ENCODE peak calls at places on chromosomes 12 and 14, in ten cellular contexts. One of them, this sample, is unnamed. For H3K4me1, the result is how much of the 10 kb centered on the place peaks cover.

GRCh38 chr12:121893901-121894540 is 5.4 kb downstream of the PSMD9 start:
- DNase-seq in ovary: no peak
- DNase-seq in aorta: no peak
- DNase-seq in HCT116: no peak
- DNase-seq in effector memory CD4-positive, alpha-beta T cell: no peak
- DNase-seq in thoracic aorta: no peak
- DNase-seq in CD8-positive, alpha-beta memory T cell: no peak
- DNase-seq in tibial artery: no peak
- DNase-seq in transverse colon: no peak
- DNase-seq in CD4-positive, alpha-beta memory T cell: no peak
- DNase-seq in this sample: no peak

GRCh38 chr12:46483572-46484395 is 111.2 kb upstream of the SLC38A2 start:
- DNase-seq in tibial artery: no peak
- DNase-seq in aorta: no peak
- DNase-seq in thoracic aorta: no peak
- DNase-seq in ovary: no peak
- DNase-seq in transverse colon: no peak
- DNase-seq in CD8-positive, alpha-beta memory T cell: no peak
- DNase-seq in effector memory CD4-positive, alpha-beta T cell: no peak
- DNase-seq in CD4-positive, alpha-beta memory T cell: no peak
- DNase-seq in HCT116: no peak
- DNase-seq in this sample: no peak

GRCh38 chr14:59356298-59356697 is 108.9 kb downstream of the GPR135 start:
- DNase-seq in thoracic aorta: no peak
- DNase-seq in tibial artery: no peak
- DNase-seq in transverse colon: no peak
- DNase-seq in CD8-positive, alpha-beta memory T cell: no peak
- DNase-seq in effector memory CD4-positive, alpha-beta T cell: no peak
- DNase-seq in CD4-positive, alpha-beta memory T cell: no peak
- DNase-seq in aorta: no peak
- DNase-seq in HCT116: no peak
- DNase-seq in ovary: no peak
- DNase-seq in this sample: no peak

GRCh38 chr12:100399095-100399494 is 42.2 kb downstream of the SLC17A8 start:
- DNase-seq in transverse colon: no peak
- DNase-seq in thoracic aorta: no peak
- DNase-seq in HCT116: no peak
- DNase-seq in CD8-positive, alpha-beta memory T cell: no peak
- DNase-seq in effector memory CD4-positive, alpha-beta T cell: no peak
- DNase-seq in ovary: no peak
- DNase-seq in CD4-positive, alpha-beta memory T cell: no peak
- DNase-seq in tibial artery: no peak
- DNase-seq in aorta: no peak
- DNase-seq in this sample: no peak

GRCh38 chr12:69388371-69388770 is 28.8 kb downstream of the YEATS4 start:
- DNase-seq in ovary: no peak
- DNase-seq in transverse colon: no peak
- DNase-seq in tibial artery: no peak
- DNase-seq in thoracic aorta: no peak
- DNase-seq in CD8-positive, alpha-beta memory T cell: no peak
- DNase-seq in HCT116: peak
- DNase-seq in effector memory CD4-positive, alpha-beta T cell: no peak
- DNase-seq in CD4-positive, alpha-beta memory T cell: peak
- DNase-seq in aorta: no peak
- DNase-seq in this sample: no peak

GRCh38 chr12:19573866-19574265 is 134.6 kb downstream of the AEBP2 start:
- DNase-seq in tibial artery: peak
- DNase-seq in effector memory CD4-positive, alpha-beta T cell: no peak
- DNase-seq in CD8-positive, alpha-beta memory T cell: no peak
- DNase-seq in CD4-positive, alpha-beta memory T cell: no peak
- DNase-seq in ovary: no peak
- DNase-seq in HCT116: no peak
- DNase-seq in transverse colon: no peak
- DNase-seq in aorta: no peak
- DNase-seq in thoracic aorta: no peak
- DNase-seq in this sample: no peak

GRCh38 chr12:116666305-116666673 is 71.6 kb downstream of the SPRING1 start:
- DNase-seq in HCT116: no peak
- DNase-seq in thoracic aorta: no peak
- DNase-seq in aorta: no peak
- DNase-seq in tibial artery: no peak
- DNase-seq in transverse colon: no peak
- DNase-seq in CD4-positive, alpha-beta memory T cell: no peak
- DNase-seq in effector memory CD4-positive, alpha-beta T cell: no peak
- DNase-seq in CD8-positive, alpha-beta memory T cell: no peak
- DNase-seq in ovary: no peak
- DNase-seq in this sample: no peak

GRCh38 chr12:34404377-34405285 is 382.3 kb downstream of the ALG10 start:
- DNase-seq in thoracic aorta: no peak
- DNase-seq in ovary: peak
- DNase-seq in effector memory CD4-positive, alpha-beta T cell: no peak
- DNase-seq in aorta: peak
- DNase-seq in CD4-positive, alpha-beta memory T cell: no peak
- DNase-seq in tibial artery: peak
- DNase-seq in transverse colon: peak
- DNase-seq in HCT116: no peak
- DNase-seq in CD8-positive, alpha-beta memory T cell: no peak
- DNase-seq in this sample: no peak

GRCh38 chr12:115440438-115440837 is 756.5 kb upstream of the TBX3 start:
- DNase-seq in CD4-positive, alpha-beta memory T cell: no peak
- DNase-seq in transverse colon: no peak
- DNase-seq in HCT116: no peak
- DNase-seq in effector memory CD4-positive, alpha-beta T cell: no peak
- DNase-seq in ovary: no peak
- DNase-seq in thoracic aorta: no peak
- DNase-seq in CD8-positive, alpha-beta memory T cell: no peak
- DNase-seq in aorta: no peak
- DNase-seq in tibial artery: no peak
- DNase-seq in this sample: no peak

GRCh38 chr14:68749487-68750475 is 43.1 kb downstream of the ZFP36L1 start:
- DNase-seq in CD4-positive, alpha-beta memory T cell: no peak
- DNase-seq in HCT116: no peak
- DNase-seq in aorta: no peak
- DNase-seq in ovary: no peak
- DNase-seq in effector memory CD4-positive, alpha-beta T cell: no peak
- DNase-seq in transverse colon: no peak
- DNase-seq in thoracic aorta: no peak
- DNase-seq in CD8-positive, alpha-beta memory T cell: no peak
- DNase-seq in tibial artery: no peak
- DNase-seq in this sample: no peak
- H3K4me1 ChIP-seq in CD4-positive, alpha-beta memory T cell: under half
- H3K4me1 ChIP-seq in HCT116: under half
- H3K4me1 ChIP-seq in aorta: under half
- H3K4me1 ChIP-seq in ovary: under half
- H3K4me1 ChIP-seq in effector memory CD4-positive, alpha-beta T cell: under half
- H3K4me1 ChIP-seq in transverse colon: under half
- H3K4me1 ChIP-seq in thoracic aorta: under half
- H3K4me1 ChIP-seq in CD8-positive, alpha-beta memory T cell: under half
- H3K4me1 ChIP-seq in tibial artery: under half
- H3K4me1 ChIP-seq in this sample: under half

GRCh38 chr14:73786632-73786941 is 65.0 kb upstream of the PTGR2 start:
- DNase-seq in CD8-positive, alpha-beta memory T cell: no peak
- DNase-seq in tibial artery: no peak
- DNase-seq in aorta: peak
- DNase-seq in transverse colon: peak
- DNase-seq in CD4-positive, alpha-beta memory T cell: no peak
- DNase-seq in ovary: peak
- DNase-seq in thoracic aorta: no peak
- DNase-seq in HCT116: no peak
- DNase-seq in effector memory CD4-positive, alpha-beta T cell: no peak
- DNase-seq in this sample: no peak

GRCh38 chr14:73787760-73788508 is 63.7 kb upstream of the PTGR2 start:
- DNase-seq in transverse colon: no peak
- DNase-seq in HCT116: no peak
- DNase-seq in aorta: peak
- DNase-seq in CD8-positive, alpha-beta memory T cell: peak
- DNase-seq in thoracic aorta: no peak
- DNase-seq in tibial artery: no peak
- DNase-seq in ovary: no peak
- DNase-seq in effector memory CD4-positive, alpha-beta T cell: no peak
- DNase-seq in CD4-positive, alpha-beta memory T cell: no peak
- DNase-seq in this sample: no peak

GRCh38 chr14:73785834-73786631 is 65.6 kb upstream of the PTGR2 start:
- DNase-seq in effector memory CD4-positive, alpha-beta T cell: peak
- DNase-seq in CD8-positive, alpha-beta memory T cell: peak
- DNase-seq in CD4-positive, alpha-beta memory T cell: peak
- DNase-seq in transverse colon: peak
- DNase-seq in ovary: peak
- DNase-seq in tibial artery: peak
- DNase-seq in aorta: peak
- DNase-seq in thoracic aorta: peak
- DNase-seq in HCT116: peak
- DNase-seq in this sample: peak

GRCh38 chr14:73785336-73785833 is 66.2 kb upstream of the PTGR2 start:
- DNase-seq in ovary: no peak
- DNase-seq in HCT116: no peak
- DNase-seq in aorta: peak
- DNase-seq in CD4-positive, alpha-beta memory T cell: no peak
- DNase-seq in thoracic aorta: no peak
- DNase-seq in transverse colon: peak
- DNase-seq in CD8-positive, alpha-beta memory T cell: no peak
- DNase-seq in tibial artery: no peak
- DNase-seq in effector memory CD4-positive, alpha-beta T cell: no peak
- DNase-seq in this sample: no peak

DNA sequence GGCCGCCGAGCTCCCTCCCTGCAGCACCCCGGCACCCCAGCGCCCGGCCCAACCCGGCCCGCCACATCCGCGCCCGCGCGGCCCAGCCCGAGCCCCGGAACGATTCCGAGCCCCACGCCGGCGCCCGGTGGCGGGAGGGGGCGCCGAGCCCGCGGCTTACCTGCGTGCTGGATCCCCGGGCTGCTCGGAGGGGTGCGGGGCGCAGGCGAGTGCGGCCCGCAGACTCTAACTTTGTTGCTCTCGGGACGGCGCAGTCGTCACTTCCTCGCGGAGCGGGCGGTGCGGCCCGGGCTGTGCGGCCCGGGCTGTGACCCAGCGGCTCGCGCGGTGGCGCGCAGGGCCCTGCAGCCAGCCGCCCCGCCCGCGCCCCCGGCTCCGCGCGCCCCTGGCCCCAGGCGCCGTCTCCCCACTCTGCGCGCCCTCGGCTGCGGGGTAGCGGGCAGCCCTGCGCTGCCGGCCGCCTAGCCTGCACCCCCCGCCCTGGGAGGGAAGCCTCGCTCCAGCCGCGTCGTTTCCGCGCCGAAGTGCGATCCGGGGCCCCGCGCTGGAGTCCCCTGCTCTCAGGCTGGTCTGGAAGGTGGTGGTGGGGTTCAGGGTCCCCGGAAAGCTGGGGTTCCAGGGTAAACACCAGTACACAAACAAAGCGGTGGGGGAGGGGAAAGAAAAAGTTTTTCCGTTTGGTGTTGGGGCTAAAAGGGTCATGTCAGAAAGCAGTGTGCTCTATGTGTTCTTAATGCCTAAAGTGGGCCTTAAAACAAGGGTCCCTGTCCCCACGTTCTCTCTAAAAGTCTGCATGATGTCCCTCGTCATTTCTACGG is 64.5 kb upstream of the PTGR2 start:
- DNase-seq in aorta: peak
- DNase-seq in CD8-positive, alpha-beta memory T cell: peak
- DNase-seq in CD4-positive, alpha-beta memory T cell: peak
- DNase-seq in transverse colon: peak
- DNase-seq in ovary: peak
- DNase-seq in effector memory CD4-positive, alpha-beta T cell: peak
- DNase-seq in HCT116: no peak
- DNase-seq in tibial artery: peak
- DNase-seq in thoracic aorta: no peak
- DNase-seq in this sample: no peak
- H3K4me1 ChIP-seq in aorta: under half
- H3K4me1 ChIP-seq in CD8-positive, alpha-beta memory T cell: half or more
- H3K4me1 ChIP-seq in CD4-positive, alpha-beta memory T cell: half or more
- H3K4me1 ChIP-seq in transverse colon: half or more
- H3K4me1 ChIP-seq in ovary: under half
- H3K4me1 ChIP-seq in effector memory CD4-positive, alpha-beta T cell: under half
- H3K4me1 ChIP-seq in HCT116: under half
- H3K4me1 ChIP-seq in tibial artery: half or more
- H3K4me1 ChIP-seq in thoracic aorta: half or more
- H3K4me1 ChIP-seq in this sample: half or more

DNA sequence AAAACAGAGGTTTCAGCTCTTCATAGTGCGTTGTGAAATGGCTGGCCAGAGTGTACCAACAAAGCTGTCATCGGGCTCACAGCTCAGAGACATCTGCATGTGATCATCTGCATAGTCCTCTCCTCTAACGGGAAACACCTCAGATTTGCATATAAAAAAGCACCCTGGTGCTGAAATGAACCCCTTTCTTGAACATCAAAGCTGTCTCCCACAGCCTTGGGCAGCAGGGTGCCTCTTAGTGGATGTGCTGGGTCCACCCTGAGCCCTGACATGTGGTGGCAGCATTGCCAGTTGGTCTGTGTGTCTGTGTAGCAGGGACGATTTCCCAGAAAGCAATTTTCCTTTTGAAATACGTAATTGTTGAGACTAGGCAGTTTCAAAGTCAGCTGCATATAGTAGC is 14.3 kb upstream of the PAPLN start:
- DNase-seq in CD8-positive, alpha-beta memory T cell: no peak
- DNase-seq in effector memory CD4-positive, alpha-beta T cell: no peak
- DNase-seq in transverse colon: no peak
- DNase-seq in CD4-positive, alpha-beta memory T cell: no peak
- DNase-seq in tibial artery: no peak
- DNase-seq in HCT116: no peak
- DNase-seq in ovary: no peak
- DNase-seq in thoracic aorta: no peak
- DNase-seq in aorta: no peak
- DNase-seq in this sample: no peak
- H3K4me1 ChIP-seq in CD8-positive, alpha-beta memory T cell: under half
- H3K4me1 ChIP-seq in effector memory CD4-positive, alpha-beta T cell: under half
- H3K4me1 ChIP-seq in transverse colon: under half
- H3K4me1 ChIP-seq in CD4-positive, alpha-beta memory T cell: under half
- H3K4me1 ChIP-seq in tibial artery: under half
- H3K4me1 ChIP-seq in HCT116: under half
- H3K4me1 ChIP-seq in ovary: under half
- H3K4me1 ChIP-seq in thoracic aorta: under half
- H3K4me1 ChIP-seq in aorta: under half
- H3K4me1 ChIP-seq in this sample: under half

DNA sequence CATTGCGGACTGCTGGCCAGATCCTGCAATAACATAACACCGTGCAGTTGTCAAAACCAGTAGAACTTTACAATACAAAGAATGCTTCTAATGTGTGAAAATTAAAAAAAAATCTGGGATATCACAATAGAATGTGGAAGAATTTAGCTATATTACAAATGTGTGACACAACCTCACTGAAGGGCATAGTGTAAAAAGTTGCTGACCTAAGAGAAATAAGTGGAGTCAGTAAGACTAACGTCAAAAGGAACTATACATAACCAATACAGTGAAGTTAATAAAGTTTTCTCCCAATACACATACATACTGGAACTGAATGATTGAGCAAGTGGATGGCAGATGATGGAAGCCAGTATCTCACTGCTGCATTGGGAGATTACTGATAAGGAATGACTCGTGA is 12.4 kb downstream of the OR6C74 start:
- DNase-seq in tibial artery: no peak
- DNase-seq in HCT116: no peak
- DNase-seq in thoracic aorta: no peak
- DNase-seq in transverse colon: no peak
- DNase-seq in CD4-positive, alpha-beta memory T cell: no peak
- DNase-seq in CD8-positive, alpha-beta memory T cell: no peak
- DNase-seq in ovary: no peak
- DNase-seq in aorta: no peak
- DNase-seq in effector memory CD4-positive, alpha-beta T cell: no peak
- DNase-seq in this sample: no peak
- H3K4me1 ChIP-seq in tibial artery: under half
- H3K4me1 ChIP-seq in HCT116: under half
- H3K4me1 ChIP-seq in thoracic aorta: under half
- H3K4me1 ChIP-seq in transverse colon: under half
- H3K4me1 ChIP-seq in CD4-positive, alpha-beta memory T cell: under half
- H3K4me1 ChIP-seq in CD8-positive, alpha-beta memory T cell: under half
- H3K4me1 ChIP-seq in ovary: under half
- H3K4me1 ChIP-seq in aorta: under half
- H3K4me1 ChIP-seq in effector memory CD4-positive, alpha-beta T cell: under half
- H3K4me1 ChIP-seq in this sample: under half

This sample was measured in tibial nerve.